ENCODE peak calls at places on chromosomes 16 and 17, in nine cellular contexts. H is H1, O is ovary, A is stomach, Z is tibial nerve, P is transverse colon, Y is GM12878, J is A549, D is K562. R is an unnamed sample.

GRCh38 chr17:56395787-56396186 is 197.7 kb upstream of the NOG start:
- DNase-seq in O (no peak), D (no peak), Z (no peak), H (no peak), P (no peak), A (no peak), J (no peak), Y (no peak), R (no peak)

GRCh38 chr16:89953671-89954406 is 5.3 kb downstream of the DEF8 start:
- DNase-seq in J (no peak), A (no peak), Z (no peak), O (no peak), H (no peak), P (no peak), D (no peak), Y (no peak), R (no peak)

GRCh38 chr17:59366773-59367656 is 35.6 kb downstream of the YPEL2 start:
- DNase-seq in D (no peak), A (peak), J (no peak), Y (no peak), P (peak), H (no peak), Z (no peak), O (peak), R (peak)

GRCh38 chr16:12538667-12539081 is 265.0 kb downstream of the CPPED1 start:
- DNase-seq in A (no peak), J (no peak), Y (no peak), Z (no peak), D (no peak), P (no peak), O (no peak), H (no peak), R (no peak)

GRCh38 chr17:7830616-7831015 is 3.4 kb upstream of the KDM6B start:
- DNase-seq in D (no peak), P (no peak), Z (no peak), H (no peak), J (no peak), A (no peak), Y (no peak), O (no peak), R (peak)

GRCh38 chr17:82787081-82787848 is 35.4 kb downstream of the TBCD start:
- DNase-seq in J (no peak), H (no peak), D (no peak), P (peak), A (no peak), O (no peak), Y (no peak), Z (no peak), R (peak)

GRCh38 chr17:63698886-63699637 is 863 bp downstream of the LIMD2 start:
- DNase-seq in P (peak), H (no peak), Z (no peak), D (no peak), O (peak), Y (peak), J (no peak), A (peak), R (peak)

GRCh38 chr17:44911133-44912001 is 3.9 kb downstream of the GFAP start:
- DNase-seq in A (peak), Y (no peak), P (peak), D (peak), O (peak), J (peak), H (peak), Z (no peak), R (peak)

GRCh38 chr16:70726869-70727494 is 41.1 kb upstream of the MTSS2 start:
- DNase-seq in Z (no peak), Y (no peak), P (no peak), J (no peak), H (no peak), O (peak), A (no peak), D (no peak), R (peak)

DNA sequence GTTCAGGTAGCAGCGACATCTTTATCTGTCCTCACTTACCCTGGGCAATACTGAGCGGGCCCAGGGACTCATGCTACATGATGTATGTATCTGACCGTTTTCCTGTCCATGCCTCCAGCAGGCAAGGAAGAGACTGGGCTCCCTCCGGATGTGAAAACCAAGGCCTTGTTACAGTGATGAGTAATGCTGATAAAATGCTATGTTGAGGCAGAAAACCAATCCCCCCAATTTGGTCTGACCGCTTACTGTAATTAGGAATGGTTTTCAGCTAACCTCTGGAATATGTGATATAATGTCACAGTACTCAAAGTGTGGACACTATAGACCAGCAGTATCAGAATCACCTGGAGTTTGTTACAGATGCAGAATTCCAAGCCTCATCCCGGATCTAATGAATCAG is 589.9 kb downstream of the HS3ST4 start:
- DNase-seq in O (no peak), P (no peak), A (no peak), J (no peak), H (no peak), Y (no peak), D (no peak), Z (no peak), R (no peak)
- TF ChIP-seq EP300 in O (no peak), P (no peak), A (no peak), J (no peak), H (no peak), Y (no peak), D (no peak), Z (no peak), R (no peak)

GRCh38 chr17:1643999-1644492 is 1.5 kb downstream of the SCARF1 start:
- DNase-seq in H (no peak), A (no peak), P (no peak), Y (no peak), Z (no peak), D (no peak), J (no peak), O (no peak), R (no peak)

GRCh38 chr17:1644493-1645206 is 882 bp downstream of the SCARF1 start:
- DNase-seq in H (no peak), Z (no peak), P (no peak), J (no peak), A (no peak), Y (peak), D (no peak), O (no peak), R (no peak)

GRCh38 chr17:1641065-1641403 is 4.5 kb downstream of the SCARF1 start:
- DNase-seq in J (no peak), H (no peak), Z (no peak), Y (no peak), O (no peak), P (no peak), D (no peak), A (no peak), R (no peak)

GRCh38 chr17:1645207-1646171 is at the start of gene SCARF1:
- DNase-seq in Z (no peak), D (no peak), Y (no peak), P (no peak), J (no peak), O (no peak), H (no peak), A (no peak), R (peak)

GRCh38 chr17:1643293-1643998 is 2.1 kb downstream of the SCARF1 start:
- DNase-seq in H (no peak), P (peak), A (peak), D (no peak), Z (no peak), Y (no peak), O (peak), J (peak), R (no peak)
- TF ChIP-seq POLR2A in H (no peak), P (no peak), A (no peak), D (no peak), Z (no peak), Y (peak), O (no peak), J (no peak), R (no peak)

DNA sequence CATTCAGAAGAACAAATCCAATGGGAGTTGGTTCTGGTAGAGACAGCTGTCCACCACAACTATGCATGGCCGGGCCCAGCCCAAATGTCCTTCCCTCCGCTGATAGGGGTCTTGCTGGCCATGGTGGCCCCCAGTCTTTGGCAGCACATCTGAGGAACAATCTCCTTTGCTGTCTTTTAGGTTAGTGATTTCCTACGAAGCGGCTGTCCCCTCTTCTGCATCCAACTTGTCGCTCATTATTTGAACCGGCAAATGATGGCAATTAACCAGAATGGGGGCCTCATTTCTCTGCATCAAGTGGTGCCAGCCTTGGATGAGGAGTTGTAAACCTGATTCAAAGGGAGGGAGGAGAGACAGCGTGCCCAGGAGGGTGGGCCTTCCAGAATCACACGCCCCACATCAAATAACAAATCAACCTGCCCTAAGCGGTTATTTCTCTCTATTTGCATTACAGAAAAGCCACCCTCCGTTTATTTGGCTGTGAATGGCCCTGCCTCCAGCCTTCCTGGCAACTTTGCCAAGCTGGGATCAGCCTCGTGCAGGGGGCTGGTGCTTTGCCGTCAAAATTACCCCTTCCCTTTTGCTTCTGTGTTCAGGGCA is 156.5 kb downstream of the RGS9 start:
- DNase-seq in Y (no peak), H (no peak), D (no peak), A (no peak), O (no peak), J (no peak), P (peak), Z (no peak), R (no peak)
- TF ChIP-seq EP300 in Y (no peak), H (no peak), D (no peak), A (no peak), O (no peak), J (no peak), P (no peak), Z (no peak), R (no peak)

DNA sequence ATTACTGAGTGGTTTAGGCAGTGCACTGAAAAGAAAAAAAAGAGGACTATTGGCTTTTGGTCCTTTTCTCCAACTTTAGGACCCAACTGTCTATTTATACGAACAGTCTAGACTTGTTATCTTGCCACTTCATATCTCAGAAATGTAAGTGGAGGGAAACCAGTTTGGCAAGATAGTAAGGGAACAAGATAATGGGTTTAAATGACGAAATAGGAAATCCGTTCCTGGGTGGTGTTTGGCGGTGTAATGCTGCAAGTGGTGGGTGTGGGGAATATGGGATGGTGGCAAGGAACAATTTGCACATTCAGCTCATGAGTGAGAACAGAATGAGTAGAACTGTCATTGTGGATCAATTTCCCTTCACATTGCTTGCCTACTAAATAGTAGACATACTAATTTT is 44.7 kb downstream of the GRB7 start:
- DNase-seq in J (no peak), P (no peak), D (no peak), Y (no peak), H (no peak), O (no peak), A (no peak), Z (no peak), R (no peak)
- TF ChIP-seq POLR2A in J (no peak), P (no peak), D (no peak), Y (peak), H (no peak), O (no peak), A (no peak), Z (no peak), R (no peak)

GRCh38 chr17:47621293-47622178 is 28.2 kb upstream of the KPNB1 start:
- DNase-seq in J (peak), Y (no peak), P (no peak), A (no peak), O (peak), H (peak), D (no peak), Z (no peak), R (peak)
- TF ChIP-seq EP300 in J (no peak), Y (no peak), P (no peak), A (no peak), O (no peak), H (no peak), D (no peak), Z (no peak), R (no peak)

DNA sequence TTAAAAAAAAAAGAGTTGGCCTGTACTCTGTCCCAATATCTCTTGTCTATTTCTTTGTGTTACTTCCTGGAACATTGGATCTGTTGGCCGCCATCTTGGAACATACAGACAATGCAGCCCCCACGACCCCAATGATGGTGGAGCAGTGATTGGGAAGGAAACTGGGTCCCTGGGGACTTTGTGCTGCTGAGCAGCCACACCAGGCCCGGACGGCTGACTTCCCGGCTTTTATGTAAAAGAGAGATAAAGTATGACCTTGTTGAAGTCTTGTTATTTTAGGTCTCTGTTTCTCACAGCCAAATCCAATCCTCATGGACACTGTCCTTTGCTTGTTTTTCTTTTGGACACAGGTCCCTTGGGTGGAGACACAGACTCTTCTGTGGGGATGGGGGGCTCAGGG is 204.5 kb downstream of the SALL1 start:
- DNase-seq in J (no peak), O (no peak), Y (no peak), A (no peak), H (no peak), P (no peak), Z (no peak), D (no peak), R (no peak)
- TF ChIP-seq POLR2A in J (no peak), O (no peak), Y (no peak), A (no peak), H (no peak), P (no peak), Z (no peak), D (no peak), R (no peak)

DNA sequence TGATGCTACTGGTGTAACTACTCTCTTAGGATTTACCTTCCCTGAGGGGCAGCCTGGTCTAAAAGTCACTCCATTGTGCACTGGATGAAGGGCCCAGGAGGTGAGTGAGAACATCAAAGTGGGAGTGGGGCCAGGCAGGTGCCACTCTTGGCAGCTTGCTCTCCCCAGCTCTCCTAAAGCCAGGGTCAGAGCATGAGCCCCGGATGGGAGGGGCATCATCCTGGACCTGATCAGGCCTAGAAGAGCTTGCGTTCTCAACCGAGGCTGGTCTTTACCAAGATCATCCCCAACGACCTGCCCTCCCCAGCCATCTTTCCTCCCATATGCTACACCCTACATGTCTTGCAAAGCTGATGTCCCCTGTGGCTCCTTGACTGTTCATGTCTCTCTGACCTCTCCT is 87.1 kb downstream of the AIPL1 start:
- DNase-seq in J (no peak), Y (no peak), A (no peak), D (no peak), H (no peak), O (no peak), P (no peak), Z (no peak), R (no peak)
- TF ChIP-seq EP300 in J (no peak), Y (no peak), A (no peak), D (no peak), H (no peak), O (no peak), P (no peak), Z (no peak), R (no peak)

DNA sequence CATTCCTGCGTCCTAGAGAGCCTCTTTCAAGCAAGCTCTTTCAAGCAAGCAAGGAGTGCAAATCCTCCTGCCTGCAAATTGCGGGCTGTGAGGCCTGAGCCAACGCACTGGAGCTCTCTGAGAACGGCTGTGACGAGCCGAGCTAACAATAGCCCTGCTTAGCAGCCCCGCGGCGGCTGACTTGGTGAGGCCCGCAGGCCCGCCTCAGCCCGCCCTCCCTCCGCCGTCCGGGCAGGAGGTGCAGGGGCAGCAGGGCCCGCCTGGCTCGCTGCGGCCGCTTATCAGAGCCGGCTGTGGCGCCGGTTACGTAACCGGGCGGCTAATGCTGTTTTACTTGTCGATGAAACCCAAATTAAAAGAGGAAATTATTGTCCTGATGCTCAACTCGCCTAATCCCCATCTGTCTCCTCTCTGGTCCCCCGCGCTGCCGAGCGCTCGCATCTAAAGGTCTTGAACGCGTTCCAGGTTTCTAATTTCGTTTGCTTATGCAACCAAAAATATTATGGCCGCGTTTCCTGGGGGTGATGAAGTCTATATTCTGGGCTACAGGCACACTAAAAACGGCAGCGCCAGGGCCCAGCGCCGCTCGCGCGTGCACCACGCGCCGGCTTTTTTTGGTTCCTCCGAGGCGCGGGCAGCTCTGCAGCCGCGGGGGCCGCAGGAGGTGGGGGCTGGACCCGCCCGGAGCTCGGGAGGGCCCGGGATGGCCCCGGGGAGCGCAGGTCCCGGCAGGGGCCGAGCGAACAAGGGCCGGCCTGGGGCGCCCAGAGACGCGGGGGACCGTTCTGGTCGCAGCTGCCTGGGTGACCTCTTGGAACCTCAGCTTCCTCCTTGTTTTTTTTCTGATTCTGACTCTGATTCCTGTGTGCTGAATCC is 65.1 kb upstream of the TOB1 start:
- DNase-seq in D (peak), H (no peak), Y (no peak), P (peak), Z (peak), J (no peak), A (peak), O (peak), R (peak)
- TF ChIP-seq POLR2A in D (no peak), H (no peak), Y (no peak), P (peak), Z (peak), J (peak), A (no peak), O (peak), R (peak)

DNA sequence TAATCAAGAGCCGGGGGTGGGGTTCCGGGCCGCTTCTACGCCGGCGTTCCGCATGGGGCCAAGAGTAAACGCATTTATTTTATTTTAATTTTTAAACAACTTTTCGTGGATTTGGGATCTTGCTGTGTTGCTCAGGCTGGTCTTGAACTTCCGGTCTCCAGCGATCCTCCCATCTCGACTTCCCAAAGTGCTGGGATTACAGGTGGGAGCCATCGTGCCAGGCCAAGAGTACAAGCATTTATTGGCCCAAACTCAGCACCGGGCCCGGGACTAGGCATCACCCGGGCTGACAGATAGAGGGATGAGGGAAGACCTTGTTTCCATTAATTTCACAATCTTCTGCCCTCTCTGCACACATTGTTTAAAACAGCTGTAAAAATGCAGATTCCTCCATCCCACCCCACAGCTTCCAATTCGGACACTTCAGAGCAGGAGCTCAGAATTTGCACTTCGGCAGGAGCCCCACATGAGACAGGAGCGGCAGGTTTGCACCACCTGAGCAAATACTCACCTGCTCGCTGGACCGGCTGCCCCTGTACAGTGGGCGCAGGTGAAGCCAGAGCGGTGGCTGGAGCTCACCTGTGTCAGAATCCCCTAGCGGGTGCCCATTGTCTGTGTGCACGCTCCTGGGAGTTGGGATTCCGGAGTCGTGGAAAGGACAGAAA is 663 bp upstream of the GINS2 start:
- DNase-seq in A (peak), Y (no peak), H (no peak), Z (no peak), P (no peak), J (peak), D (no peak), O (no peak), R (no peak)
- TF ChIP-seq EP300 in A (no peak), Y (no peak), H (no peak), Z (no peak), P (no peak), J (no peak), D (no peak), O (no peak), R (no peak)

DNA sequence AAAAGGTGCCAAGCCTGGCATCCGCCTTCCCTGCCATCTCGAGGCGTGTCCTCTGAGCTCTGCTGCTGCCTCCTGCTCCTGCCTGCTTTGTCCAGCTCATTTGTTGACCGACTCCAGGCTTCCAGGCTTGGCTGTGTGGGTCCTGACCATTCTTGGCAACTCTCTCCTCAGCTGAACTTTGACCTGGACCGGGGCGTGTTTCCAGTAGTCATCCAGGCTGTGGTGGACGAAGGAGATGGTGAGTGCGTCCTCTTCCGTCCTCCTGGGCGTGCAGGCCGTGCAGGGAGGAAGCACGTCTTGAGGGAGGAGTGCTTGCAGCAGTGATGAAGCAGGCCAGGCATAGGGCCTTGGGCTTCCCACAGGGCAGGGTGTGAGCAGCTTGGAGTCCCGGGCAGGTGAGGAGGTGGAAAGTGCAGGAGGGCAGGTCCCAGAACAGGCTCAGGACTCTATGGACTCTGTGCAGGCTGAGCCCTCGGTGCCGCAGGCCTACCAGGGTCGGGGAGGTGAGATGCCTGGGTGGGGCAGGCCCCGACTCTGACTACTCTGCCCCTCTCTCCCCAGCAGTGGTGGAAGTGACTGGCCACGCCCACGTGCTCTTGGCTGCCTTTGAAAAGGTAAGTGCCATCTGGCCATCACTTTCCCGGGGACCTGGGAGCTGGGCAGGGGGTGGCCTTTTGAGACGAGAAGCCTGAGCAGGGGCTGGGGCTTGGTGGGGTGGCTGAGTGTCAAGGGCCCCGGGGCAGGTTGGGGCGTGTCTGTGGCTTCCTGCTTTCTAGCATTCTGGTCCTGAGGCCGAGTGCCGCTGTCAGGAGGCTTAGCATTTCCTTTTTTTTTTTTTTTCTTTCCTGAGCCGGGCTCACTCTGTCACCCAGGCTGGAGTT is 28.6 kb upstream of the NUDT16L1 start:
- DNase-seq in O (peak), D (no peak), P (peak), A (peak), H (no peak), Z (no peak), Y (no peak), J (no peak), R (no peak)
- TF ChIP-seq POLR2A in O (no peak), D (no peak), P (peak), A (no peak), H (no peak), Z (no peak), Y (no peak), J (no peak), R (no peak)